ENCODE peak calls at places on chromosomes 1 and 21, in five cellular contexts. J, A, G, U and R are unnamed samples.

GRCh38 chr1:70738576-70738975 is 309.0 kb downstream of the PTGER3 start:
- DNase-seq in J (no peak), A (no peak), G (no peak), U (no peak), R (no peak)

GRCh38 chr1:5505944-5506343 is 486.3 kb downstream of the NPHP4 start:
- DNase-seq in J (no peak), A (no peak), G (no peak), U (no peak), R (no peak)

GRCh38 chr21:14890141-14890540 is 174.7 kb downstream of the NRIP1 start:
- DNase-seq in J (no peak), A (no peak), G (no peak), U (no peak), R (no peak)

GRCh38 chr1:174769961-174770549 is 229.7 kb upstream of the CACYBP start:
- DNase-seq in J (peak; percentile 71), A (no peak), G (no peak), U (peak; percentile 18), R (no peak)

GRCh38 chr1:54987830-54988705 is 7.6 kb downstream of the TMEM61 start:
- DNase-seq in J (no peak), A (no peak), G (no peak), U (no peak), R (no peak)

GRCh38 chr1:2448098-2448445 is 28.0 kb upstream of the PLCH2 start:
- DNase-seq in J (no peak), A (no peak), G (no peak), U (no peak), R (no peak)

GRCh38 chr1:100816049-100816448 is 78.6 kb downstream of the EXTL2 start:
- DNase-seq in J (no peak), A (no peak), G (no peak), U (no peak), R (no peak)

GRCh38 chr1:6359568-6360496 is 33.7 kb downstream of the ACOT7 start:
- DNase-seq in J (peak; percentile 82), A (peak; percentile 36), G (no peak), U (no peak), R (no peak)

GRCh38 chr1:54516249-54516920 is 31.6 kb upstream of the ACOT11 start:
- DNase-seq in J (no peak), A (no peak), G (no peak), U (no peak), R (no peak)

GRCh38 chr1:212483154-212483505 is 50.4 kb downstream of the NENF start:
- DNase-seq in J (no peak), A (no peak), G (no peak), U (no peak), R (no peak)

GRCh38 chr1:11062965-11063401 is 3.2 kb upstream of the SRM start:
- DNase-seq in J (peak; percentile 35), A (peak; percentile 20), G (no peak), U (no peak), R (no peak)

GRCh38 chr1:213452504-213452903 is 401.5 kb downstream of the RPS6KC1 start:
- DNase-seq in J (no peak), A (no peak), G (no peak), U (no peak), R (no peak)

GRCh38 chr1:117574206-117574835 is 31.5 kb upstream of the TENT5C start:
- DNase-seq in J (no peak), A (no peak), G (no peak), U (no peak), R (no peak)

GRCh38 chr1:156876281-156876680 is 15.6 kb downstream of the NTRK1 start:
- DNase-seq in J (no peak), A (no peak), G (no peak), U (no peak), R (no peak)

GRCh38 chr1:115748396-115749130 is 20.0 kb downstream of the CASQ2 start:
- DNase-seq in J (no peak), A (no peak), G (no peak), U (no peak), R (no peak)

GRCh38 chr1:191206808-191207207 is 729.1 kb upstream of the BRINP3 start:
- DNase-seq in J (no peak), A (no peak), G (no peak), U (no peak), R (no peak)

GRCh38 chr1:207028884-207029283 is 3.7 kb downstream of the C1orf116 start:
- DNase-seq in J (no peak), A (no peak), G (no peak), U (no peak), R (no peak)

GRCh38 chr21:36890086-36890485 is 76.4 kb downstream of the HLCS start:
- DNase-seq in J (no peak), A (no peak), G (peak; percentile 49), U (no peak), R (no peak)

GRCh38 chr1:235532350-235532749 is 28.1 kb upstream of the B3GALNT2 start:
- DNase-seq in J (no peak), A (no peak), G (no peak), U (no peak), R (no peak)

GRCh38 chr1:242692988-242693387 is 168.5 kb upstream of the PLD5 start:
- DNase-seq in J (no peak), A (no peak), G (no peak), U (no peak), R (no peak)

GRCh38 chr1:18955442-18956188 is 861 bp downstream of the IFFO2 start:
- DNase-seq in J (peak; percentile 75), A (no peak), G (no peak), U (no peak), R (no peak)

GRCh38 chr1:63913533-63913932 is 139.7 kb downstream of the ROR1 start:
- DNase-seq in J (no peak), A (no peak), G (no peak), U (no peak), R (no peak)

GRCh38 chr1:239170828-239171227 is 215.5 kb upstream of the CHRM3 start:
- DNase-seq in J (no peak), A (no peak), G (no peak), U (no peak), R (no peak)

GRCh38 chr1:234978397-234979291 is 150.0 kb downstream of the TOMM20 start:
- DNase-seq in J (peak; percentile 69), A (no peak), G (no peak), U (no peak), R (peak; percentile 76)

GRCh38 chr21:26686278-26686677 is 113.2 kb upstream of the CYYR1 start:
- DNase-seq in J (peak; percentile 58), A (no peak), G (no peak), U (no peak), R (no peak)

GRCh38 chr21:26842976-26843911 is 2.0 kb downstream of the ADAMTS1 start:
- DNase-seq in J (peak; percentile 47), A (no peak), G (no peak), U (peak; percentile 68), R (peak; percentile 56)

GRCh38 chr1:225908773-225909172 is 15.3 kb downstream of the PYCR2 start:
- DNase-seq in J (no peak), A (no peak), G (no peak), U (no peak), R (no peak)

GRCh38 chr1:178581351-178581951 is 68.5 kb downstream of the TEX35 start:
- DNase-seq in J (no peak), A (no peak), G (no peak), U (peak; percentile 64), R (no peak)

GRCh38 chr1:225857256-225857655 is 24.9 kb downstream of the TMEM63A start:
- DNase-seq in J (no peak), A (no peak), G (no peak), U (no peak), R (no peak)

GRCh38 chr21:42503711-42504110 is 7.7 kb upstream of the RSPH1 start:
- DNase-seq in J (no peak), A (no peak), G (no peak), U (no peak), R (no peak)

GRCh38 chr1:244341455-244342450 is 110.0 kb downstream of the ADSS2 start:
- DNase-seq in J (peak; percentile 58), A (no peak), G (peak; percentile 90), U (no peak), R (peak; percentile 24)

GRCh38 chr1:237124856-237125462 is 83.0 kb downstream of the RYR2 start:
- DNase-seq in J (peak; percentile 7), A (no peak), G (no peak), U (no peak), R (no peak)

GRCh38 chr1:31564606-31564989 is 11.7 kb upstream of the TINAGL1 start:
- DNase-seq in J (no peak), A (no peak), G (peak; percentile 49), U (no peak), R (no peak)

GRCh38 chr21:37273440-37273839 is 6.3 kb upstream of the VPS26C start:
- DNase-seq in J (no peak), A (no peak), G (no peak), U (no peak), R (no peak)

GRCh38 chr1:201310251-201310985 is 27.1 kb downstream of the PKP1 start:
- DNase-seq in J (no peak), A (no peak), G (no peak), U (no peak), R (no peak)

GRCh38 chr1:201312298-201312697 is 29.0 kb downstream of the PKP1 start:
- DNase-seq in J (no peak), A (no peak), G (no peak), U (no peak), R (no peak)

GRCh38 chr1:201311356-201312011 is 28.2 kb downstream of the PKP1 start:
- DNase-seq in J (no peak), A (no peak), G (no peak), U (no peak), R (no peak)

GRCh38 chr1:201309420-201309819 is 26.1 kb downstream of the PKP1 start:
- DNase-seq in J (peak; percentile 11), A (no peak), G (no peak), U (peak; percentile 57), R (no peak)

GRCh38 chr1:201310986-201311355 is 27.7 kb downstream of the PKP1 start:
- DNase-seq in J (no peak), A (no peak), G (no peak), U (no peak), R (no peak)
- H3K27ac ChIP-seq in J (no peak overlapping the region), A (no peak overlapping the region), G (peak overlapping the region; percentile 60), U (no peak overlapping the region), R (no peak overlapping the region)

GRCh38 chr21:25139390-25139789 is 467.9 kb downstream of the MRPL39 start:
- DNase-seq in J (no peak), A (no peak), G (no peak), U (no peak), R (no peak)

GRCh38 chr21:25133939-25134338 is 473.3 kb downstream of the MRPL39 start:
- DNase-seq in J (no peak), A (no peak), G (no peak), U (no peak), R (no peak)
- H3K27ac ChIP-seq in J (no peak overlapping the region), A (no peak overlapping the region), G (no peak overlapping the region), U (no peak overlapping the region), R (no peak overlapping the region)

DNA sequence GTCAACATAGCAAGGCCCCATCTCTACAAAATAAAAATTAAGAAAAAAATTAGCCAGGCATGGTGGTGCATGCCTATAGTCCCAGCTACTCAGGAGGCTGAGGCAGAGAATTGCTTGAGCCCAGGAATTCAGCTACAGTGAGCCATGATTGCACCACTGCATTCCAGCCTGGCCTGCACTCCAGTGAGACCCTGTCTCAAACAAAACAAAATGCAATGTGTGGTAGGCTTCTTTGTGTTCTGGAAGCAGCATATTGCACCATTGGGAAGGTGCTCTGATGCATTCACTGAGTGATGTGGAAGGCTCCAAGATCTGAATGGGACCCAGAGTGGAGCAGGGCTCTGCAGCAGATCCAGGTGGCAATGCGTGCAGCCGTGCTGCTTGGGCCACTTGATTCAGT is 99.6 kb upstream of the COG2 start:
- DNase-seq in J (no peak), A (no peak), G (no peak), U (no peak), R (no peak)
- H3K27ac ChIP-seq in J (no peak overlapping the region), A (no peak overlapping the region), G (no peak overlapping the region), U (no peak overlapping the region), R (no peak overlapping the region)

GRCh38 chr1:35454616-35455015 is 102.6 kb downstream of the KIAA0319L start:
- DNase-seq in J (no peak), A (no peak), G (no peak), U (no peak), R (no peak)
- H3K27ac ChIP-seq in J (no peak overlapping the region), A (no peak overlapping the region), G (peak overlapping the region; percentile 76), U (no peak overlapping the region), R (no peak overlapping the region)